ENCODE peak calls at places on chromosomes 16 and 17, in nine cellular contexts. U is amniotic stem cell, P is body of pancreas, A is breast epithelium, V is A673, B is dermis blood vessel endothelial cell, R is NCI-H1092, C is mucosa of gallbladder, Q is cardiac fibroblast. G is an unnamed sample.
A peak's percentile ranks its signal among the peaks of the same experiment; 100 is the strongest.

GRCh38 chr17:77579717-77580116 is 378.8 kb upstream of the TNRC6C start:
- DNase-seq in P (peak; percentile 31), U (no peak), Q (no peak), R (no peak), A (no peak), B (no peak), C (no peak), V (no peak), G (no peak)

GRCh38 chr16:12518238-12519004 is 285.3 kb downstream of the CPPED1 start:
- DNase-seq in Q (no peak), P (no peak), C (no peak), V (no peak), B (no peak), R (no peak), U (no peak), A (no peak), G (no peak)

GRCh38 chr16:50299508-50300105 is 33.3 kb downstream of the ADCY7 start:
- DNase-seq in A (no peak), U (no peak), Q (no peak), B (no peak), P (no peak), R (no peak), V (no peak), C (no peak), G (no peak)

GRCh38 chr17:62565817-62566216 is 61.7 kb upstream of the MRC2 start:
- DNase-seq in C (no peak), Q (peak; percentile 32), P (no peak), R (no peak), V (no peak), B (peak; percentile 74), U (peak; percentile 17), A (no peak), G (no peak)

GRCh38 chr17:60747069-60747808 is 69.6 kb downstream of the BCAS3 start:
- DNase-seq in R (no peak), P (no peak), V (no peak), A (no peak), U (no peak), C (no peak), Q (no peak), B (no peak), G (peak; percentile 82)

GRCh38 chr17:78458739-78459335 is 80.4 kb downstream of the PGS1 start:
- DNase-seq in V (peak; percentile 66), U (no peak), R (peak; percentile 79), B (no peak), P (no peak), Q (no peak), A (no peak), C (no peak), G (no peak)

GRCh38 chr17:40307691-40308289 is 1.2 kb upstream of the RARA start:
- DNase-seq in C (no peak), U (no peak), A (no peak), V (no peak), P (no peak), Q (no peak), B (no peak), R (no peak), G (no peak)

GRCh38 chr17:29619251-29619650 is 3.5 kb downstream of the CORO6 start:
- DNase-seq in V (peak; percentile 71), C (no peak), Q (peak; percentile 70), B (peak; percentile 68), P (no peak), A (no peak), U (no peak), R (no peak), G (peak; percentile 63)

GRCh38 chr17:41067281-41067680 is 1.6 kb upstream of the KRTAP2-4 start:
- DNase-seq in A (no peak), C (no peak), R (no peak), Q (no peak), P (no peak), V (no peak), B (no peak), U (no peak), G (no peak)

GRCh38 chr17:80779961-80780380 is 211.7 kb upstream of the CHMP6 start:
- DNase-seq in B (no peak), C (no peak), R (no peak), U (no peak), A (no peak), P (peak; percentile 50), Q (peak; percentile 86), V (peak; percentile 74), G (no peak)

GRCh38 chr17:62652251-62653001 is 25.0 kb downstream of the MRC2 start:
- DNase-seq in Q (peak; percentile 63), C (peak; percentile 57), P (peak; percentile 78), B (peak; percentile 73), V (peak; percentile 24), R (peak; percentile 79), A (peak; percentile 50), U (no peak), G (no peak)

GRCh38 chr17:43979011-43979410 is 25.3 kb upstream of the PYY start:
- DNase-seq in P (no peak), U (no peak), A (no peak), R (no peak), C (no peak), V (no peak), B (no peak), Q (no peak), G (no peak)

GRCh38 chr17:73954981-73955380 is 248.5 kb upstream of the RPL38 start:
- DNase-seq in B (no peak), R (no peak), Q (no peak), V (no peak), A (no peak), U (no peak), P (no peak), C (peak; percentile 41), G (no peak)

GRCh38 chr16:53829186-53829747 is 125.3 kb downstream of the FTO start:
- DNase-seq in U (no peak), C (no peak), R (no peak), A (no peak), B (no peak), V (no peak), Q (peak; percentile 16), P (no peak), G (no peak)

GRCh38 chr17:17849863-17850373 is 13.1 kb upstream of the SREBF1 start:
- DNase-seq in Q (peak; percentile 74), C (peak; percentile 58), P (peak; percentile 52), A (no peak), V (peak; percentile 93), B (peak; percentile 57), U (no peak), R (no peak), G (peak; percentile 81)

GRCh38 chr16:50152807-50153647 is at the start of gene TENT4B:
- DNase-seq in A (peak; percentile 72), R (peak; percentile 60), B (peak; percentile 89), C (peak; percentile 86), P (peak; percentile 84), V (peak; percentile 86), Q (peak; percentile 90), U (peak; percentile 55), G (peak; percentile 78)

GRCh38 chr17:63998050-63998720 is at the start of gene PRR29:
- DNase-seq in U (no peak), C (peak; percentile 59), P (peak; percentile 74), Q (peak; percentile 72), A (no peak), R (peak; percentile 76), B (peak; percentile 83), V (peak; percentile 85), G (peak; percentile 68)

GRCh38 chr17:68260051-68260762 is 12.4 kb downstream of the AMZ2 start:
- DNase-seq in P (no peak), A (no peak), V (no peak), C (no peak), Q (no peak), B (no peak), U (no peak), R (no peak), G (no peak)

GRCh38 chr17:2900842-2901241 is 104.6 kb downstream of the RAP1GAP2 start:
- DNase-seq in R (no peak), P (no peak), V (no peak), A (no peak), B (no peak), Q (no peak), U (no peak), C (no peak), G (no peak)

GRCh38 chr16:13923703-13924298 is 3.8 kb downstream of the ERCC4 start:
- DNase-seq in V (peak; percentile 74), Q (peak; percentile 80), R (peak; percentile 26), B (peak; percentile 77), U (no peak), P (no peak), A (no peak), C (no peak), G (peak; percentile 55)

GRCh38 chr17:80960037-80960796 is 31.4 kb upstream of the CHMP6 start:
- DNase-seq in U (no peak), B (no peak), C (no peak), P (no peak), Q (no peak), V (no peak), A (no peak), R (no peak), G (no peak)

GRCh38 chr17:63366238-63366561 is 79.9 kb downstream of the CYB561 start:
- DNase-seq in U (no peak), A (no peak), Q (no peak), C (no peak), B (no peak), R (no peak), V (no peak), P (no peak), G (no peak)

GRCh38 chr16:28063611-28064061 is at the start of gene GSG1L:
- DNase-seq in B (peak; percentile 16), V (peak; percentile 26), C (no peak), R (no peak), U (no peak), Q (no peak), P (no peak), A (no peak), G (no peak)

GRCh38 chr16:11783319-11784047 is 13.6 kb downstream of the ZC3H7A start:
- DNase-seq in P (no peak), A (no peak), U (no peak), B (peak; percentile 86), C (no peak), V (no peak), R (no peak), Q (peak; percentile 69), G (peak; percentile 75)

GRCh38 chr17:36859003-36859300 is 78.3 kb upstream of the LHX1 start:
- DNase-seq in R (no peak), Q (no peak), A (no peak), P (no peak), U (no peak), B (no peak), C (no peak), V (no peak), G (no peak)

GRCh38 chr17:8839410-8839935 is 28.0 kb downstream of the PIK3R6 start:
- DNase-seq in A (no peak), R (no peak), B (no peak), Q (no peak), C (no peak), V (no peak), U (no peak), P (no peak), G (no peak)

GRCh38 chr17:62597150-62597549 is 30.3 kb upstream of the MRC2 start:
- DNase-seq in A (no peak), U (no peak), R (no peak), B (no peak), Q (no peak), V (no peak), P (no peak), C (no peak), G (no peak)

GRCh38 chr16:49854227-49855203 is 1.4 kb downstream of the ZNF423 start:
- DNase-seq in P (no peak), B (peak; percentile 45), V (peak; percentile 50), Q (peak; percentile 42), C (no peak), A (no peak), R (no peak), U (no peak), G (no peak)

GRCh38 chr16:15443753-15444152 is 9.4 kb downstream of the BMERB1 start:
- DNase-seq in P (no peak), V (no peak), U (no peak), R (no peak), A (no peak), Q (no peak), B (no peak), C (no peak), G (no peak)

GRCh38 chr16:24988593-24989338 is 26.4 kb downstream of the ARHGAP17 start:
- DNase-seq in U (peak; percentile 44), P (peak; percentile 67), V (peak; percentile 54), R (no peak), B (peak; percentile 91), A (no peak), C (peak; percentile 47), Q (peak; percentile 81), G (no peak)

GRCh38 chr17:63792055-63792729 is 18.2 kb downstream of the DDX42 start:
- DNase-seq in R (no peak), P (no peak), Q (no peak), C (no peak), A (no peak), V (no peak), B (no peak), U (no peak), G (no peak)

G was measured in SK-MEL-5.